ENCODE peak calls at places on chromosomes 12 and 14, in four cellular contexts. B is uterus, A is GM23338, K is psoas muscle. Y is an unnamed sample. For H3K27me3 and H3K36me3, the result is how much of the 10 kb centered on the place peaks cover.

GRCh38 chr14:104882325-104882973 is 17.4 kb downstream of the CEP170B start:
- DNase-seq in B (no peak), A (peak), K (peak), Y (no peak)

GRCh38 chr12:64120568-64120967 is 101.5 kb downstream of the KICS2 start:
- DNase-seq in K (no peak), B (no peak), A (no peak), Y (no peak)

GRCh38 chr14:55389330-55389729 is 22.3 kb downstream of the ATG14 start:
- DNase-seq in B (no peak), A (no peak), K (no peak), Y (no peak)

GRCh38 chr14:73712071-73712506 is 2.1 kb downstream of the PNMA1 start:
- DNase-seq in A (no peak), K (no peak), B (no peak), Y (no peak)

GRCh38 chr14:91377700-91378652 is 39.6 kb downstream of the CCDC88C start:
- DNase-seq in A (no peak), K (peak), B (no peak), Y (no peak)

GRCh38 chr14:48874701-48875100 is 711.5 kb downstream of the RPS29 start:
- DNase-seq in B (no peak), K (no peak), A (no peak), Y (no peak)

GRCh38 chr14:22521449-22522239 is 67.4 kb downstream of the DAD1 start:
- DNase-seq in K (no peak), A (no peak), B (no peak), Y (no peak)

GRCh38 chr14:104795781-104796681 is 483 bp upstream of the AKT1 start:
- DNase-seq in K (peak), B (no peak), A (peak), Y (peak)

GRCh38 chr14:39483682-39484081 is 51.4 kb upstream of the FBXO33 start:
- DNase-seq in A (no peak), B (no peak), K (no peak), Y (no peak)

GRCh38 chr12:39503445-39503844 is 60.5 kb upstream of the KIF21A start:
- DNase-seq in B (no peak), K (no peak), A (peak), Y (no peak)

GRCh38 chr14:68248481-68249255 is 429.1 kb downstream of the RAD51B start:
- DNase-seq in A (peak), B (no peak), K (peak), Y (peak)

GRCh38 chr12:25056486-25057130 is 107.7 kb upstream of the BCAT1 start:
- DNase-seq in K (no peak), A (no peak), B (no peak), Y (no peak)

GRCh38 chr14:31205681-31206535 is 1.7 kb downstream of the HECTD1 start:
- DNase-seq in A (no peak), K (no peak), B (no peak), Y (peak)

GRCh38 chr12:75944097-75944904 is 87.3 kb downstream of the PHLDA1 start:
- DNase-seq in B (no peak), A (peak), K (no peak), Y (no peak)

GRCh38 chr12:23707270-23707669 is 242.2 kb downstream of the SOX5 start:
- DNase-seq in K (no peak), B (no peak), A (no peak), Y (no peak)

GRCh38 chr12:111773801-111774551 is 7.2 kb downstream of the ALDH2 start:
- DNase-seq in K (peak), A (no peak), B (peak), Y (no peak)

GRCh38 chr14:58072288-58073071 is 79.5 kb downstream of the ARMH4 start:
- DNase-seq in B (peak), A (peak), K (no peak), Y (peak)

GRCh38 chr12:93008044-93008778 is 79.1 kb upstream of the EEA1 start:
- DNase-seq in A (no peak), B (no peak), K (no peak), Y (no peak)

GRCh38 chr12:45281994-45282393 is 66.1 kb downstream of the ANO6 start:
- DNase-seq in A (no peak), K (no peak), B (no peak), Y (no peak)

GRCh38 chr12:83559650-83560049 is 872.9 kb downstream of the TMTC2 start:
- DNase-seq in B (no peak), K (no peak), A (peak), Y (no peak)
- H3K4me3 ChIP-seq in B (no peak), K (no peak), A (no peak), Y (no peak)

GRCh38 chr12:123873795-123874194 is 98.8 kb downstream of the CCDC92 start:
- DNase-seq in K (no peak), A (no peak), B (no peak), Y (no peak)
- H3K27me3 ChIP-seq in K (under half), A (under half), B (under half), Y (under half)

DNA sequence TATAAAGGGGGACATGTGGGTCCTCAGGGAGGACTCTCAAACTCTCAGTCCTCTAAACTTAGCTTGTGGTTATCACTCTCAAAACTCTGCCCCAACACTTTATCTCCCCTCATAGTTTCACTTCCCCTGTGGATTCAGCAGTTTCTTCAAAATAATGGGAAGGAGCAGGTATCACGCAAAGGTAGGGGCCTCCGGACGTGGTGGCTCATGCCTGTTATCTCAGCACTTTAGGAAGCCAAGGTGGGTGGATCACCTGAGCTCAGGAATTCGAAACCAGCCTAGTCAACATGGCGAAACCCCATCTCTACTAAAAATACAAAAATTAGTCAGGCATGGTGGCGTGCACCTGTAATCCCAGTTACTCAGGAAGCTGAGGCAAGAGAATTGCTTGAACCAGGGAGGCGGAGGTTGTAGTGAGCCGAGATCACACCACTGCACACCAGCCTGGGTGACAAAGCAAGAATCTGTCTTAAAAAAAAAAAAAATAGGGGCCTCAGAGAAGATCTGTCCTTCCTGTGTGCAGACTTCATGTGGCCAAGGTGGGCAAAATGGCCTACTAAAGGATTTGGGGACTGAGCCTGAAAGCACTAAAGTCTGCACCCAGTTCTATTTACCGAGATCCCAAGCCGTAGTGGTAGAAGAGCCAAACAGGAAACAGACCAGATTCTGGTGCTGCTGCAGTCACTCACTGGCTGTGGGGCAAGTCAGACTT is 6.4 kb downstream of the ITGB7 start:
- DNase-seq in A (no peak), K (no peak), B (no peak), Y (peak)
- H3K36me3 ChIP-seq in A (under half), K (under half), B (under half), Y (under half)

GRCh38 chr12:12441051-12441807 is 84.4 kb downstream of the BORCS5 start:
- DNase-seq in K (no peak), A (no peak), B (no peak), Y (no peak)

GRCh38 chr12:12439636-12440035 is 82.8 kb downstream of the BORCS5 start:
- DNase-seq in A (no peak), B (peak), K (no peak), Y (peak)

GRCh38 chr12:12443482-12443881 is 86.6 kb downstream of the BORCS5 start:
- DNase-seq in B (peak), K (peak), A (no peak), Y (no peak)

GRCh38 chr12:12442548-12443071 is 85.7 kb downstream of the BORCS5 start:
- DNase-seq in K (no peak), B (no peak), A (no peak), Y (no peak)

GRCh38 chr12:12441891-12442461 is 85.1 kb downstream of the BORCS5 start:
- DNase-seq in K (no peak), A (no peak), B (no peak), Y (peak)
- H3K4me3 ChIP-seq in K (no peak), A (no peak), B (no peak), Y (peak)

DNA sequence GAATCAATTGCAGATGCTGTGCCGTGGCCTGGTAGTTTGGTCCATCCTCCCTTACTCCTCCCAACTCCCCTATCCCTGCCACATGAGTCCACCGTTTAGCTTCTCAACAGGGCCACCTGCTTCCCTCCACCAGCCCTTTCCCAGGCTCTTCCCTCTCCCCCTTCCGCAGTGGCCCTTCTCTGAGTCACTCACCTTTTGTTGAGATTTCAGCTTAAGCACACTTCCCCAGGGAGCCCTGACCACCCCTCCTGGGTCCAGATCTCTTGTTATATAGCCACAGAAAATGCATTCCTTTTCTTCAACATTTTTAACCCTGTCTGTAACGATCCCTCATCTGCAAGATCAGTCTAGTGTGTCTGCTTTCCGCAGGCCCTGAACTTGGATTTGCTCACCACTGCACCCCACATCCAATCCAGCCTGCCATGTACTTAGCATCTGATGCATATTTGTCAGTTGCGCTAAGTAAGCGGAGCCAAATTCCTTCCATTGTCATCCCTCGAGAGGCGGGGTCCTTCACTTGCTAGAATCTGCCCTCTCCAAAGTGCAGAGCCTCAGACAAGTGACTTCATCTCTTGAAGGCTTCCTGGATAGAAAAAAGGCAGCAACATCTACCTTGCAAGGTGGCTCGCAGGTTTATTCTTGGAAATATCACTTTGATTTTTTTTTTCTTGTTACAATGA is 41.1 kb downstream of the TMEM63C start:
- DNase-seq in K (no peak), A (peak), B (no peak), Y (no peak)
- H3K27me3 ChIP-seq in K (under half), A (under half), B (under half), Y (under half)

DNA sequence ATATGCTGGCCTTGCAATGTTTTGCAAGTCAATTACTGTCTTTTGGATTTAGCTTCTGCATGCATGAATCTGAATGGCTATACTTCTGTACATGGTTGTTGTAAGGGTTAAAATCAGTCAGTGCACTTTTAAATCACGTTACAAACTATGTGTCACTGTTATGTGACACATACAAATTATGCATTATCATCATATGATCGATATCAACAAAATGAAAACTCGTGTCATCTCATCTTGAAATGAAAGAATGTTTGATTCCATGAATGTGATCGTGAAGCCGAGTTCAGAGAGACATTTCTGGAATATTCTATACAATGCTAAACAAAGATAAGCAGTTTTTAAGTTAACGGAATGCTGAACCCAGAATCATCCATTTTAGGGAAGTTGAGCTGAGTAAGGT is 116.5 kb downstream of the HMGA2 start:
- DNase-seq in A (no peak), B (no peak), K (no peak), Y (no peak)
- H3K36me3 ChIP-seq in A (under half), B (under half), K (under half), Y (under half)

GRCh38 chr12:6945613-6946012 is 1.8 kb downstream of the C12orf57 start:
- DNase-seq in B (no peak), A (no peak), K (no peak), Y (no peak)
- H3K4me3 ChIP-seq in B (no peak), A (peak), K (no peak), Y (peak)

GRCh38 chr12:119593578-119594398 is at the start of gene TMEM233:
- DNase-seq in K (peak), A (peak), B (no peak), Y (no peak)
- H3K27me3 ChIP-seq in K (under half), A (half or more), B (under half), Y (under half)

GRCh38 chr12:123942277-123942653 is 30.4 kb downstream of the CCDC92 start:
- DNase-seq in A (no peak), K (no peak), B (no peak), Y (no peak)

GRCh38 chr12:123941485-123942276 is 30.9 kb downstream of the CCDC92 start:
- DNase-seq in B (no peak), K (no peak), A (no peak), Y (no peak)

GRCh38 chr12:123940627-123940966 is 32.0 kb downstream of the CCDC92 start:
- DNase-seq in A (no peak), B (no peak), K (no peak), Y (no peak)

GRCh38 chr12:123939716-123940626 is 32.7 kb downstream of the CCDC92 start:
- DNase-seq in K (no peak), B (no peak), A (no peak), Y (no peak)

GRCh38 chr12:123941000-123941399 is 31.6 kb downstream of the CCDC92 start:
- DNase-seq in B (no peak), A (no peak), K (no peak), Y (no peak)
- H3K36me3 ChIP-seq in B (under half), A (under half), K (half or more), Y (under half)

Y was measured in CD4-positive, CD25-positive, alpha-beta regulatory T cell.